ENCODE peak calls at places on chromosomes 13 and 19, in six cellular contexts. M, G, P, A, S and O are unnamed samples.

GRCh38 chr13:114002009-114002544 is 28.2 kb upstream of the C13orf46 start:
- DNase-seq in M (no peak), G (no peak), P (no peak), A (no peak), S (no peak), O (no peak)

GRCh38 chr19:11528551-11529341 is at the start of gene ECSIT:
- DNase-seq in M (peak), G (peak), P (peak), A (peak), S (peak), O (peak)

GRCh38 chr19:46616631-46617322 is 8.1 kb downstream of the PTGIR start:
- DNase-seq in M (peak), G (peak), P (peak), A (peak), S (no peak), O (peak)

GRCh38 chr19:51810228-51810627 is 15.3 kb downstream of the FPR3 start:
- DNase-seq in M (peak), G (peak), P (peak), A (no peak), S (no peak), O (peak)

GRCh38 chr13:20099319-20099718 is 61.5 kb downstream of the GJA3 start:
- DNase-seq in M (no peak), G (no peak), P (no peak), A (no peak), S (no peak), O (no peak)

GRCh38 chr13:36261011-36261410 is 36.6 kb downstream of the CCDC169 start:
- DNase-seq in M (no peak), G (no peak), P (peak), A (no peak), S (no peak), O (no peak)

GRCh38 chr19:30236006-30236405 is 136.2 kb upstream of the ZNF536 start:
- DNase-seq in M (no peak), G (no peak), P (no peak), A (no peak), S (no peak), O (no peak)

GRCh38 chr19:49331616-49332055 is 3.6 kb upstream of the CD37 start:
- DNase-seq in M (peak), G (peak), P (peak), A (peak), S (peak), O (peak)

GRCh38 chr13:37395544-37395943 is 203.0 kb downstream of the POSTN start:
- DNase-seq in M (no peak), G (no peak), P (no peak), A (no peak), S (no peak), O (no peak)

GRCh38 chr13:76685938-76686337 is 200.3 kb downstream of the KCTD12 start:
- DNase-seq in M (no peak), G (no peak), P (no peak), A (no peak), S (no peak), O (no peak)

GRCh38 chr19:47444388-47444821 is 25.1 kb upstream of the MEIS3 start:
- DNase-seq in M (no peak), G (no peak), P (peak), A (no peak), S (no peak), O (peak)

GRCh38 chr19:8526345-8527062 is 12.5 kb upstream of the ZNF414 start:
- DNase-seq in M (peak), G (peak), P (peak), A (peak), S (no peak), O (peak)

GRCh38 chr13:28494537-28494860 is 429 bp downstream of the FLT1 start:
- DNase-seq in M (no peak), G (no peak), P (no peak), A (peak), S (no peak), O (peak)

GRCh38 chr19:34475975-34476594 is 5.5 kb upstream of the WTIP start:
- DNase-seq in M (no peak), G (no peak), P (no peak), A (no peak), S (no peak), O (no peak)

GRCh38 chr13:113959198-113959597 is 14.7 kb downstream of the C13orf46 start:
- DNase-seq in M (no peak), G (no peak), P (peak), A (peak), S (no peak), O (no peak)

GRCh38 chr13:42762917-42763316 is 18.5 kb upstream of the FAM216B start:
- DNase-seq in M (no peak), G (no peak), P (no peak), A (peak), S (no peak), O (peak)

GRCh38 chr19:34232566-34233481 is 21.5 kb upstream of the GARRE1 start:
- DNase-seq in M (peak), G (peak), P (peak), A (peak), S (no peak), O (peak)

GRCh38 chr13:35484384-35484783 is 7.9 kb upstream of the MAB21L1 start:
- DNase-seq in M (no peak), G (no peak), P (no peak), A (no peak), S (no peak), O (no peak)

GRCh38 chr19:33796164-33797100 is at the start of gene KCTD15:
- DNase-seq in M (peak), G (no peak), P (peak), A (peak), S (no peak), O (peak)

DNA sequence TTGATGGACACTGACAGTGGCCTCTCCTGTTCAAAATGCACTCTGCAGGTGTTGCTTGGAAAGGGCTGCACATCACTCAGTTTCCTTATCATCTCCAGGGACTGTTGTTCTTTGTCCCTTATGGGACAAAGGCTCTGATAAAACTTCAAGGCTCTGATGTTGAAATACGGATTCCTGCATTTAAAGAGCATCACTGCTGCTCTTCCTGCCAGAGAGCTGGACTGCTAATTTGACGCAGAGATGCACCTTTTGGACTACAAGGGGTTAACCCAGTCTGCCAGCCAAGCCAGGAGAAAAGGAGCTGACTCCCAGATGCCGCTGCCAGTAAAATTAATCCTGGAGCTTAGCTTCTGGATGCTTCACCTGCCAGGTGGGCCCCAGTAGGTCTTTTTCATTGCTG is 952.1 kb downstream of the DIAPH3 start:
- DNase-seq in M (no peak), G (no peak), P (no peak), A (no peak), S (no peak), O (no peak)
- H3K4me3 ChIP-seq in M (no peak), G (no peak), P (no peak), A (no peak), S (no peak), O (no peak)

GRCh38 chr19:10112037-10112751 is 701 bp downstream of the P2RY11 start:
- DNase-seq in M (peak), G (no peak), P (peak), A (no peak), S (no peak), O (peak)
- TF ChIP-seq MYC in M (no peak), G (no peak), P (no peak), A (no peak), S (no peak), O (peak)

GRCh38 chr13:40170982-40171381 is 495.5 kb downstream of the FOXO1 start:
- DNase-seq in M (no peak), G (no peak), P (no peak), A (no peak), S (no peak), O (no peak)
- H3K4me3 ChIP-seq in M (no peak), G (no peak), P (no peak), A (no peak), S (no peak), O (no peak)

GRCh38 chr13:40148103-40148502 is 492.6 kb downstream of the COG6 start:
- DNase-seq in M (no peak), G (no peak), P (no peak), A (no peak), S (no peak), O (no peak)

GRCh38 chr13:40145139-40145538 is 489.7 kb downstream of the COG6 start:
- DNase-seq in M (no peak), G (no peak), P (no peak), A (no peak), S (no peak), O (no peak)

GRCh38 chr13:40148742-40149141 is 493.3 kb downstream of the COG6 start:
- DNase-seq in M (no peak), G (no peak), P (no peak), A (peak), S (no peak), O (no peak)

GRCh38 chr13:40146063-40146462 is 490.6 kb downstream of the COG6 start:
- DNase-seq in M (peak), G (no peak), P (no peak), A (no peak), S (no peak), O (no peak)

DNA sequence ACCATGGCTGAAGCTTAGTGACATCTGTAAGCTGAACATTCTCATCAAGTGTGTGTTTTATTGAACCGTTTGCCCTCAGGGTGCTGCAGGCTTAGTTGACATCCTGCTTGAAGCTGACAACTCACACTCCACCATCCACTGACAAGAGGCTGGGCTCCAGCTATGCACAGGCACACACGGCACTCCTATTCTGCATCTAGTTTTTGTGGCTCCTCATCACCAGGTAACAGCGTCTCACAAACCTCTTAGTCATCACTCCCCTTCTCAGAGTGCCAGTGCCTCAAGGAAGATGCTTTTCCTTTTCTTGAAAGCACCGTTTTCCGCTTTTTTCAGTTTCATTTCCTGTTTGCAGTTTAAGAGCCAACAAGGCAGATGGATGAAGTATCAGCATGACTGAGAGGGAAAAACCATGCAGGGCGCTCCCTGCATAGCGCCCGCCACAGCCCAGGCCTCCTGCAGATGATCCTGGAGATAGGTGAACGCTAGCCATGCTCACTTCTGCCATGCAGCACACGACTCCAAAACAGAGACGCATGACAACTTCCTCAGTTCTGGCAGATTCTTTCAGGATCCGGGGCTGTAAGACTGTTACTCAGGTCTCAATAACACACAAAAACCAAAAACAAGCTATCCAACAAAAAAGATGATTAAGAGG is 491.3 kb downstream of the COG6 start:
- DNase-seq in M (no peak), G (no peak), P (no peak), A (peak), S (no peak), O (no peak)
- TF ChIP-seq MYC in M (no peak), G (no peak), P (no peak), A (no peak), S (no peak), O (no peak)

GRCh38 chr19:32570081-32570785 is 10.8 kb upstream of the PDCD5 start:
- DNase-seq in M (peak), G (peak), P (peak), A (peak), S (no peak), O (peak)
- H3K4me3 ChIP-seq in M (no peak), G (no peak), P (no peak), A (no peak), S (no peak), O (no peak)

GRCh38 chr19:5968431-5969373 is 9.2 kb downstream of the RANBP3 start:
- DNase-seq in M (no peak), G (peak), P (peak), A (peak), S (no peak), O (no peak)
- TF ChIP-seq MYC in M (no peak), G (no peak), P (no peak), A (no peak), S (no peak), O (no peak)

GRCh38 chr19:20038358-20039202 is 725 bp downstream of the ZNF682 start:
- DNase-seq in M (no peak), G (no peak), P (no peak), A (no peak), S (no peak), O (peak)
- H3K4me3 ChIP-seq in M (no peak), G (peak), P (no peak), A (peak), S (peak), O (peak)

DNA sequence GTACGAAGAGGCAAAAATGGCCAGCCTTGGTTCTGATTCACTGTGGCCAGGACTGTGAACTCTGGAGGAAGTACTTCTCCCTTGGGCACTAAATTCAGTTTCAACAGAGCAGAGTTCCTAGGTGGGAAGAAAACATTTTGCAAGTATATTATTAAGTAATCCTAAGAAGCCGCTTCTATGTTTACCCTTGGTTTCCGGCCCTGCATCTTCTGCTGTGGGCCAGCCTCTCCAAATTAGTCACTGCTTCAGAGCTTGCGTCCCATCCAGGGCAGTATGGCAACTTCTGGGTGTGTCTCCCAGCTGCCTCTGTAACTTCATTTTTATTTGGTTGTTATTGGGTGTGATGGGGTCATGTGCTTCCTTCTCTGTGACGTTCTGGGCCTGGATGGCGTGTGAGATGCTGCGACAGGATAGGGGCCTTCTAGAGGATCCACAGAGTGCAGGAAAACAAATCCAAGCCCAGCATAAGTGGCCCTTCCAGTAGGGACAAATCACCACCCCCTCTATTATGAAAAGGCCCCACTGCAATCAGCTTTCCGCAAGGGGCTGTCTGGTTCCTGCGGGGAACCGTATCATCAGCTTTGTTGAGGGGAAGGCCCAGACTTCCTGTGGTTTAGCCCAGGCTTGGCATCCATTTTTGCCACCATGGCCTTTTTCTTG is 55.1 kb upstream of the C1QTNF9 start:
- DNase-seq in M (no peak), G (no peak), P (no peak), A (no peak), S (no peak), O (peak)
- TF ChIP-seq MYC in M (no peak), G (no peak), P (no peak), A (no peak), S (no peak), O (peak)